ENCODE peak calls at places on chromosomes 16 and 17, in five cellular contexts. K is transverse colon, B is stomach, L is A549, W is spleen. S is an unnamed sample. For H3K9me3, the result is how much of the 10 kb centered on the place peaks cover.

GRCh38 chr16:73232555-73233422 is 184.9 kb upstream of the ZFHX3 start:
- DNase-seq in L (peak), K (peak), B (no peak), W (no peak), S (no peak)

GRCh38 chr17:57425903-57426574 is 169.7 kb downstream of the MSI2 start:
- DNase-seq in L (no peak), W (no peak), B (no peak), K (no peak), S (no peak)

GRCh38 chr16:66344533-66345145 is 21.9 kb upstream of the CDH5 start:
- DNase-seq in B (no peak), L (peak), W (peak), K (no peak), S (no peak)

GRCh38 chr17:17359271-17359670 is 56.1 kb downstream of the NT5M start:
- DNase-seq in W (peak), L (no peak), B (no peak), K (no peak), S (no peak)

GRCh38 chr16:63714876-63715275 is 1407.0 kb downstream of the CDH11 start:
- DNase-seq in W (no peak), K (no peak), B (peak), L (no peak), S (peak)

GRCh38 chr17:49603720-49604119 is 28.0 kb downstream of the NXPH3 start:
- DNase-seq in W (no peak), K (no peak), L (no peak), B (no peak), S (no peak)

GRCh38 chr17:82354804-82355308 is 4.2 kb upstream of the TEX19 start:
- DNase-seq in K (no peak), W (no peak), L (no peak), B (no peak), S (no peak)

GRCh38 chr16:13269905-13270528 is 368.6 kb downstream of the SHISA9 start:
- DNase-seq in W (no peak), L (no peak), K (no peak), B (peak), S (no peak)

GRCh38 chr17:73103661-73104335 is 11.3 kb upstream of the SLC39A11 start:
- DNase-seq in L (no peak), B (no peak), K (no peak), W (no peak), S (no peak)

GRCh38 chr17:59152925-59153324 is 2.1 kb downstream of the SKA2 start:
- DNase-seq in L (no peak), B (no peak), K (no peak), W (no peak), S (no peak)

GRCh38 chr17:59154335-59154720 is 658 bp downstream of the SKA2 start:
- DNase-seq in B (peak), K (peak), W (peak), L (peak), S (peak)

GRCh38 chr17:59154721-59155438 is at the start of gene SKA2:
- DNase-seq in L (peak), W (peak), K (peak), B (peak), S (peak)

GRCh38 chr17:59151591-59151990 is 3.4 kb downstream of the SKA2 start:
- DNase-seq in B (no peak), W (no peak), K (no peak), L (no peak), S (no peak)

DNA sequence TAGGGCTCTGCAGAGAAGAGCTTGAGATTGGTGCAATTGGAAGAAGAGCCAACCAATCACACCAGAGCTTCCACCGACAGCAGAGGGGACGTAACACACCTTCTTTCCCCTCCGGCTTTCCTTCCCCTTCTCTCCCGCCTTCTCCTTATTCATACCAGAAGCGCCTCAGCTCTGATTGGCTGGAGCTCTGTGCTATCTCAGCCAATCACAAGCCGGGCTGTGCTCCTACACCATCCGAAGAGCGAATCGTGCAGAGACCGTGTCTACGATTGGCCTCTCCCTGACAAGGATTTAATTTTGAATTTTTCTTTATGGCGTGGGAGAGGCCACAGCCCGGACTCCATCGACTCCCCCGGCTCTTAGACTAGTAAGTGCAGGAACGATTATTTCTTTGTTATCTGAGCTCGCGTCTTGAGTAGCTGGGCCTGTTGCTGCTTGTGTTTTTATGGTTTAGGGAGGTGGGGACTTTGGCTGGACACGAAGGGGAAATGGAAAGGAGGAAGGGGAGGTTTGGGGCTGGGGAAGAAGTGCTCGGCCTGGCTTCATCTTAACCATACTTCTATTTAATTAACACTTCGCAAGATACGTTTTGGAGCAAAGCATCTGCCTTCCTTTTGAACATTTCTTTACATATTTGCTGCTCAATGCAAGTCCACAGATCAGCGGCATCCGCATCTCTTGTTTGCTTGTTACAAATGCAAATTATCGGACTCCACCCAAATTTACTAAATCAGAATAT is at the start of gene PRR11:
- DNase-seq in K (peak), L (no peak), W (peak), B (peak), S (peak)
- TF ChIP-seq POLR2A in K (no peak), L (no peak), W (no peak), B (no peak), S (no peak)

DNA sequence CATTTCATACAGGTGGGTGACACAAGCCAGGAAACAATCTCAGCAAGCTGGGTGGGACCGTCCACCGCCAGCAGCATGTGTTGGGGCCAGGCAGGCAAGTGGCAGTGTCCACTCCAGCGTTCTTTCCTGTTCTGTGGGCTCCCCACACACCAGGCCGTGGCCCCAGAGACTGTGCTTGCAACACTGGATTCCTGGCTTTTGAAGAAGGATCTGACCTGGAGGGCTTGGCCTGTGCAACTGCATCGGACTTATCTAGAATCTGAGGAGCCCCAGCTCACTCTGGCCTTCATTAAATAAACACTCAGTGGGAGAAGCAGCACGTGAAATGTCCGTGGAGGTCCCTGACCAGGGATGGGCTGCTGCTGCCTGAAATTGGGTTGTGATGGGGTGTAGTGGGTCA is 3.2 kb downstream of the KSR1 start:
- DNase-seq in B (no peak), L (no peak), K (no peak), W (no peak), S (no peak)
- H3K27ac ChIP-seq in B (no peak), L (peak), K (no peak), W (no peak), S (no peak)

GRCh38 chr16:6524501-6524900 is 808.1 kb upstream of the RBFOX1 start:
- DNase-seq in K (no peak), B (no peak), W (no peak), L (no peak), S (no peak)
- H3K9me3 ChIP-seq in K (under half), B (under half), W (under half), L (under half), S (under half)

DNA sequence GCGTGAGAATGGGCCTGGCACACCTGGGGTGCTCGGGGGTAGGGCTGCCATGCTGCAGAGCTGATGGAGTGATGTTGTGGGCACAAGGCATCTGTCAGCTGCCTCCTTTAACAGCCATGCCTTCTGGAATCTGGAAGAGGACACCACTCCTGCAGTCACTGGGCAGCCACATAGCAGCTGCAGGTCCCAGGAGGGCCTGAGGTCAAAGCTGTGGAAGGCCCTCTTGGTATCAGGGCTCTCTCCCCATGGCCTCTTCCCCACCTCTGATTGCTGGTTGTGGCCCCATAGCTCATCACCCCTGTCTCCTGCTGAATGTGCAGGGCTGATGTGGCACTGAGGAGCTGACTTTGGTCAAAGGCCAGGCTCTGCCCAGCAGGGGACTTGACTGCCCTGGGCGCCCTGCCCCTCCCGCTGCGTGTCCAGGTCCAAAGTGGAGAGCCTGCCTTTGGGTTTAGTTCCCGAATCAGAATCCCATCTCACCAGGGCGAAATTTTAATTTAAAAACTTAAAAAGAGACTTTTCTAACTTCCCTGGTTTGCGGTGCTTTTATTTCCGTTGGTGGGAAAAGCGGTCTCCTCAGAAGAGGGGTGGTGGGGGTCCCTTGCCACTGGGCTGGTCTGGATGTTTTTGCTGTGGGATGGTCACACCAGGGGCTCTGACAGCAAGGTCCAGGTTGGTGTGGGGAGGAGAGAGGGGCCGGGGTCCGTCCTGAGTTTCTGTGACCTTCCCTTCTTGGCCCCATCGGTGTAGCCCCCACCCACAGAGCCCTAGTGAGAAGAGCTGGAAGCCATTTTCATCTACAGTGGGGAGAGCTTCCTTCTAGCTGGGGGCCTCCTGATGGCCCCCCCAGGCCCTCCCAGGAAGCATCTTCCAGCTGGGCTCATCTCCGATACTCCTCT is 5.9 kb downstream of the UBALD2 start:
- DNase-seq in B (no peak), W (peak), L (no peak), K (no peak), S (no peak)
- TF ChIP-seq POLR2A in B (no peak), W (no peak), L (no peak), K (peak), S (no peak)

GRCh38 chr16:85470873-85471272 is 142.2 kb upstream of the GSE1 start:
- DNase-seq in B (no peak), W (no peak), K (no peak), L (no peak), S (no peak)
- H3K27ac ChIP-seq in B (no peak), W (no peak), K (no peak), L (no peak), S (no peak)

S was measured in prostate gland.